ENCODE peak calls at places on chromosomes 3 and 15, in ten cellular contexts. B is mammary epithelial cell; Z is CD8-positive, alpha-beta memory T cell; Q is stomach; M is breast epithelium; N is naive thymus-derived CD4-positive, alpha-beta T cell; Y is sigmoid colon; E is CD8-positive, alpha-beta T cell; D is vagina; G is psoas muscle. P is an unnamed sample. For H3K4me1 and H3K36me3, the result is how much of the 10 kb centered on the place peaks cover.

GRCh38 chr3:160564949-160565441 is 376 bp downstream of the KPNA4 start:
- DNase-seq in B (peak), Z (no peak), Q (peak), M (peak), N (no peak), Y (peak), E (peak), D (no peak), G (peak), P (peak)

GRCh38 chr3:48088056-48088748 is 72.0 kb upstream of the MAP4 start:
- DNase-seq in B (no peak), Z (no peak), Q (peak), M (no peak), N (no peak), Y (peak), E (no peak), D (no peak), G (no peak), P (no peak)

GRCh38 chr3:29284578-29284977 is 3.7 kb downstream of the RBMS3 start:
- DNase-seq in B (peak), Z (no peak), Q (no peak), M (no peak), N (no peak), Y (no peak), E (no peak), D (no peak), G (no peak), P (no peak)

GRCh38 chr3:125683067-125683844 is 88.0 kb upstream of the OSBPL11 start:
- DNase-seq in B (no peak), Z (no peak), Q (no peak), M (no peak), N (no peak), Y (peak), E (no peak), D (no peak), G (no peak), P (peak)

GRCh38 chr3:63706321-63707085 is 54.0 kb downstream of the SNTN start:
- DNase-seq in B (peak), Z (no peak), Q (no peak), M (no peak), N (no peak), Y (no peak), E (no peak), D (no peak), G (no peak), P (no peak)

GRCh38 chr3:180570238-180570637 is 31.7 kb upstream of the TTC14 start:
- DNase-seq in B (no peak), Z (no peak), Q (no peak), M (no peak), N (no peak), Y (no peak), E (no peak), D (no peak), G (no peak), P (no peak)

GRCh38 chr3:25455316-25456232 is 27.5 kb downstream of the RARB start:
- DNase-seq in B (no peak), Z (no peak), Q (no peak), M (no peak), N (no peak), Y (peak), E (no peak), D (no peak), G (peak), P (no peak)

GRCh38 chr3:186108106-186108940 is 566 bp downstream of the ETV5 start:
- DNase-seq in B (peak), Z (peak), Q (no peak), M (no peak), N (no peak), Y (peak), E (no peak), D (no peak), G (peak), P (peak)

GRCh38 chr3:124351430-124352142 is 359.7 kb upstream of the ROPN1 start:
- DNase-seq in B (peak), Z (no peak), Q (no peak), M (no peak), N (no peak), Y (no peak), E (no peak), D (no peak), G (no peak), P (no peak)

GRCh38 chr3:58266577-58266976 is 29.0 kb downstream of the ABHD6 start:
- DNase-seq in B (no peak), Z (no peak), Q (no peak), M (no peak), N (no peak), Y (no peak), E (no peak), D (no peak), G (no peak), P (no peak)

GRCh38 chr3:55511895-55512585 is 24.9 kb upstream of the WNT5A start:
- DNase-seq in B (peak), Z (no peak), Q (no peak), M (no peak), N (no peak), Y (no peak), E (no peak), D (no peak), G (no peak), P (no peak)

GRCh38 chr15:25536801-25537310 is 98.0 kb upstream of the UBE3A start:
- DNase-seq in B (no peak), Z (no peak), Q (no peak), M (no peak), N (no peak), Y (no peak), E (no peak), D (no peak), G (no peak), P (no peak)

GRCh38 chr3:133366921-133367320 is 32.9 kb upstream of the BFSP2 start:
- DNase-seq in B (no peak), Z (no peak), Q (no peak), M (no peak), N (no peak), Y (no peak), E (no peak), D (peak), G (no peak), P (no peak)

GRCh38 chr3:47163023-47163989 is 607 bp downstream of the SETD2 start:
- DNase-seq in B (peak), Z (peak), Q (peak), M (no peak), N (peak), Y (peak), E (peak), D (no peak), G (peak), P (peak)

GRCh38 chr3:181974198-181974597 is 262.5 kb downstream of the SOX2 start:
- DNase-seq in B (peak), Z (no peak), Q (no peak), M (no peak), N (no peak), Y (no peak), E (no peak), D (no peak), G (no peak), P (no peak)

GRCh38 chr3:185789134-185789533 is 35.7 kb downstream of the IGF2BP2 start:
- DNase-seq in B (no peak), Z (no peak), Q (no peak), M (no peak), N (no peak), Y (no peak), E (no peak), D (no peak), G (no peak), P (no peak)

GRCh38 chr3:153284282-153284938 is 122.4 kb downstream of the RAP2B start:
- DNase-seq in B (peak), Z (peak), Q (no peak), M (no peak), N (peak), Y (peak), E (no peak), D (no peak), G (no peak), P (peak)

GRCh38 chr15:100869151-100869999 is 10.3 kb upstream of the ALDH1A3 start:
- DNase-seq in B (no peak), Z (no peak), Q (no peak), M (no peak), N (no peak), Y (no peak), E (no peak), D (no peak), G (no peak), P (no peak)

GRCh38 chr3:8938021-8938420 is 25.3 kb downstream of the RAD18 start:
- DNase-seq in B (peak), Z (no peak), Q (no peak), M (no peak), N (no peak), Y (no peak), E (no peak), D (no peak), G (no peak), P (no peak)

GRCh38 chr3:182937293-182938051 is 42.9 kb downstream of the DCUN1D1 start:
- DNase-seq in B (peak), Z (no peak), Q (no peak), M (no peak), N (no peak), Y (no peak), E (no peak), D (no peak), G (no peak), P (no peak)

GRCh38 chr15:44584162-44584749 is 47.3 kb downstream of the EIF3J start:
- DNase-seq in B (peak), Z (peak), Q (peak), M (no peak), N (peak), Y (no peak), E (peak), D (no peak), G (no peak), P (peak)

GRCh38 chr3:42730706-42731420 is 28.3 kb upstream of the HHATL start:
- DNase-seq in B (no peak), Z (no peak), Q (no peak), M (no peak), N (no peak), Y (peak), E (no peak), D (peak), G (no peak), P (no peak)

GRCh38 chr3:121992601-121993560 is 29.2 kb downstream of the ILDR1 start:
- DNase-seq in B (no peak), Z (no peak), Q (no peak), M (no peak), N (no peak), Y (no peak), E (no peak), D (no peak), G (no peak), P (no peak)

GRCh38 chr15:58258501-58259274 is 120.5 kb downstream of the AQP9 start:
- DNase-seq in B (peak), Z (no peak), Q (no peak), M (no peak), N (no peak), Y (no peak), E (no peak), D (no peak), G (no peak), P (no peak)

GRCh38 chr15:51982770-51983103 is 11.2 kb upstream of the LEO1 start:
- DNase-seq in B (no peak), Z (no peak), Q (no peak), M (no peak), N (no peak), Y (no peak), E (no peak), D (no peak), G (no peak), P (no peak)

GRCh38 chr3:14725015-14725431 is 50.1 kb downstream of the C3orf20 start:
- DNase-seq in B (no peak), Z (no peak), Q (no peak), M (no peak), N (no peak), Y (peak), E (no peak), D (no peak), G (no peak), P (no peak)

GRCh38 chr3:13005301-13005700 is 67.9 kb downstream of the IQSEC1 start:
- DNase-seq in B (no peak), Z (no peak), Q (no peak), M (no peak), N (no peak), Y (peak), E (no peak), D (no peak), G (no peak), P (no peak)

GRCh38 chr3:13009132-13009945 is 63.9 kb downstream of the IQSEC1 start:
- DNase-seq in B (no peak), Z (peak), Q (peak), M (no peak), N (peak), Y (peak), E (no peak), D (no peak), G (peak), P (peak)

GRCh38 chr3:13006216-13006990 is 66.8 kb downstream of the IQSEC1 start:
- DNase-seq in B (no peak), Z (no peak), Q (no peak), M (no peak), N (no peak), Y (peak), E (no peak), D (no peak), G (no peak), P (no peak)

GRCh38 chr3:13008114-13008995 is 64.9 kb downstream of the IQSEC1 start:
- DNase-seq in B (no peak), Z (no peak), Q (no peak), M (no peak), N (no peak), Y (peak), E (no peak), D (no peak), G (no peak), P (no peak)

GRCh38 chr3:13007251-13007941 is 65.8 kb downstream of the IQSEC1 start:
- DNase-seq in B (no peak), Z (no peak), Q (no peak), M (no peak), N (no peak), Y (peak), E (no peak), D (no peak), G (no peak), P (no peak)
- H3K27ac ChIP-seq in B (no peak), Z (peak), Q (no peak), M (no peak), N (peak), Y (no peak), E (no peak), D (no peak), G (no peak), P (no peak)

DNA sequence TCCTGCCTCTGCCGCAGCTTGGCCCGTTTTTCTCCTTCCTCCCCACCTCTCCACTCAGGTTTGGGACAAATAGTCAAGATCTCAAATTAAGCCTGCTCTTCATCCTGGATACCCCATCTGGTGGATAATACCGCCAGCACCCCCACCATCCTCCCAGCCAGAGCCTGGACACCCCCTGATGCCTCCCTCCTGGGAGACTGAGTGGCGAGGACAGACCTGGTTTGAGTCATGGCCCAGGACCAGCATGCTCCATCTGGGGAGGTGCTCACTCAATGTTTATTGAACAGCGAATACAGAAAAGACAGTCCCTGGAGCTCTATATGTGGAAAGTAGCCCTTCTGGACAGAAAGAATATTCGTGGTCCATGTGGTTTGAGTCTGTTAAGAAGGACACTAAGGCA is 23.3 kb downstream of the CTSH start:
- DNase-seq in B (no peak), Z (no peak), Q (no peak), M (no peak), N (no peak), Y (no peak), E (no peak), D (no peak), G (no peak), P (no peak)
- H3K4me1 ChIP-seq in B (under half), Z (under half), Q (under half), M (under half), N (under half), Y (under half), E (under half), D (under half), G (under half), P (under half)

DNA sequence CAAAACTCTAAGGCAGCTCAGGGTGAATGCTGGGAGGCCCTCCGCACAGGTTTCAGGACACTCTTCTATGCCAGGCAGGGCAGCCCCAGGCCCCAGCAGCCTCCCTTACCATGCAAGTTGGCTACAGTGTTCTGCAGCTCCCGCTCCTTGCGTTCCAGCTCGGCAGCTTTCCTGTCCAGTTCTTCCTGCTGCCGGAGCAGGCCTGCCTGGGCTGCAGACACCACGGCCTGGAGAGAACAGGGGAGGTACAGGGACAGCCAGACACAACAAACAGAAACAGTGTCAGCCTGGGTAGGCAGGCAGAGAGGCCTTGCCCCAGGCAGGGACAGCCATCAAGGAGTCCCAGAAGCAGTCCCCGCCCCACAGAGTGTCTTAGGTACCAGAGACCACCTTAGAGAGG is 9.0 kb upstream of the ULK3 start:
- DNase-seq in B (no peak), Z (no peak), Q (no peak), M (no peak), N (no peak), Y (no peak), E (no peak), D (no peak), G (no peak), P (no peak)
- H3K36me3 ChIP-seq in B (under half), Z (half or more), Q (half or more), M (under half), N (half or more), Y (half or more), E (half or more), D (under half), G (under half), P (half or more)

GRCh38 chr15:80778964-80779657 is at the start of gene CEMIP:
- DNase-seq in B (peak), Z (no peak), Q (peak), M (peak), N (peak), Y (peak), E (no peak), D (no peak), G (peak), P (peak)

GRCh38 chr15:80779658-80780415 is 667 bp downstream of the CEMIP start:
- DNase-seq in B (peak), Z (no peak), Q (no peak), M (no peak), N (no peak), Y (no peak), E (no peak), D (no peak), G (peak), P (peak)

GRCh38 chr15:80777137-80777536 is 2.0 kb upstream of the CEMIP start:
- DNase-seq in B (peak), Z (no peak), Q (no peak), M (no peak), N (no peak), Y (no peak), E (no peak), D (no peak), G (no peak), P (no peak)

GRCh38 chr15:80777836-80778620 is 1.1 kb upstream of the CEMIP start:
- DNase-seq in B (peak), Z (no peak), Q (no peak), M (no peak), N (no peak), Y (no peak), E (no peak), D (no peak), G (no peak), P (no peak)

DNA sequence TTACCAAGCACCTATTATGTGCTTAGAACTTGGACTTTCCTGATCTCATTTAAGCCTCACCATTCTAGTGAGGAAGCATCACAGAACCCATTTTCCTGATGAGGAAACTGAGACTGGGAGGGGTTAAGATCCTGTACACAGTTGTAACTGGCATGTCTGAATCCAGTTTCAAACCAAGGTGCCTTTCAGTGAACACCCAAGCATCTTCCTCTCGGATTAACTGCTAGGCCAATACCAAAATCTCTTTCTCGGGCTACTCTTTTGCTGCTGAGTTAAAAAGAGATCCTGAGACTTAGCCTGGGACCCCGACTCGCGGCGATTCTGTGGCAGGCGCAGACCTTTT is 578 bp upstream of the CEMIP start:
- DNase-seq in B (no peak), Z (no peak), Q (no peak), M (no peak), N (no peak), Y (no peak), E (no peak), D (no peak), G (no peak), P (no peak)
- H3K27ac ChIP-seq in B (no peak), Z (no peak), Q (no peak), M (no peak), N (no peak), Y (no peak), E (no peak), D (no peak), G (no peak), P (no peak)

DNA sequence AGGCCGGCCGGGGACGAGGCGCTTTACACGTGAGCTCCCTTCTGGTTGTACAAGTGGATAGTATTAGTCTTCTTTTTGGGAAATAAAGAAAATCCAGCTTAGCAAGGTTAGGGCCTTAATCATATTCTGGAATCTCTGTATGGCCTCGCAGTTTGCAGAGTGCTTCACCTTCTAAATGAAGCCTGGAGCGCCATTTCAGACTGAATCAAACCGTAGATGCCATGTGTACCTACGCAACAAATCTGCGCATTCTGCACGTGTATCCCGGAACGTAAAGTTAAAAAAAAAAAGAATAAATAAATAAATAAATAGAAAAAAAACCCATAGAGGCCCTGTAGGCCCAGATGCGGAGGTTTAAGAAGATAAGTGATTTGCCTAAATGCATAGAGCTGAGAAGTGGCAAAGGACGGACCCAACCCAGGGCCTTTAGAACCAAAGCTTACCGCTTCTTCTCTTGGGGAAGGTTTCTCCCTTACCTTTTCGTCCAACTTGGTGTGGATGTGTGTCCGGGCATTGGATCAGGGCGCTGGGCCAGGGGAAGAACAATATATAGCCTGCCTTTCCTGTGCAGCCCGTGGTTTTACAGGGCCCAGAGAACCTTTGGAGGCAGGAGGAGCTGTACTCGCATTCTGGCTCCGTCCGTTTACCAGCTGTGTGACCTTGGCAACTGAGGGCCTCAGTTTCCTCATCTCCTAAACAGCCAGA is 516 bp upstream of the P3H2 start:
- DNase-seq in B (no peak), Z (no peak), Q (no peak), M (no peak), N (no peak), Y (peak), E (no peak), D (no peak), G (no peak), P (no peak)
- H3K4me1 ChIP-seq in B (under half), Z (under half), Q (under half), M (under half), N (under half), Y (half or more), E (under half), D (under half), G (under half), P (under half)

GRCh38 chr3:138222316-138222715 is 35.2 kb downstream of the ARMC8 start:
- DNase-seq in B (no peak), Z (no peak), Q (no peak), M (no peak), N (no peak), Y (no peak), E (no peak), D (no peak), G (no peak), P (no peak)

GRCh38 chr3:138222888-138223287 is 35.8 kb downstream of the ARMC8 start:
- DNase-seq in B (no peak), Z (peak), Q (no peak), M (no peak), N (peak), Y (no peak), E (no peak), D (no peak), G (no peak), P (no peak)

GRCh38 chr3:138232705-138233364 is 45.7 kb downstream of the ARMC8 start:
- DNase-seq in B (no peak), Z (no peak), Q (no peak), M (no peak), N (no peak), Y (no peak), E (no peak), D (no peak), G (no peak), P (no peak)

GRCh38 chr3:138230525-138230924 is 43.4 kb downstream of the ARMC8 start:
- DNase-seq in B (peak), Z (no peak), Q (no peak), M (no peak), N (no peak), Y (no peak), E (no peak), D (no peak), G (no peak), P (no peak)

GRCh38 chr3:138227650-138228049 is 40.5 kb downstream of the ARMC8 start:
- DNase-seq in B (no peak), Z (no peak), Q (no peak), M (no peak), N (no peak), Y (no peak), E (no peak), D (no peak), G (no peak), P (no peak)
- H3K36me3 ChIP-seq in B (under half), Z (under half), Q (half or more), M (under half), N (half or more), Y (under half), E (under half), D (under half), G (under half), P (half or more)